ENCODE peak calls at places on chromosome 22, in ten cellular contexts. One of them, this sample, is unnamed.

GRCh38 chr22:19848298-19849224 is 6.1 kb downstream of the GNB1L start:
- DNase-seq in AG09309: no peak
- DNase-seq in thoracic aorta: no peak
- DNase-seq in T-helper 9 cell: no peak
- DNase-seq in adipocyte: no peak
- DNase-seq in caudate nucleus: no peak
- DNase-seq in kidney glomerular epithelial cell: peak; percentile 11
- DNase-seq in amniotic stem cell: no peak
- DNase-seq in trophoblast cell: peak; percentile 78
- DNase-seq in activated B cell treated with CpG ODN at 0.5 μM for 24 hours: no peak
- DNase-seq in this sample: peak; percentile 84

GRCh38 chr22:19932367-19933206 is 9.0 kb upstream of the COMT start:
- DNase-seq in caudate nucleus: no peak
- DNase-seq in activated B cell treated with CpG ODN at 0.5 μM for 24 hours: no peak
- DNase-seq in thoracic aorta: no peak
- DNase-seq in T-helper 9 cell: no peak
- DNase-seq in kidney glomerular epithelial cell: no peak
- DNase-seq in amniotic stem cell: no peak
- DNase-seq in adipocyte: no peak
- DNase-seq in trophoblast cell: no peak
- DNase-seq in AG09309: no peak
- DNase-seq in this sample: no peak

GRCh38 chr22:23152238-23153114 is 7.2 kb downstream of the RAB36 start:
- DNase-seq in AG09309: no peak
- DNase-seq in caudate nucleus: no peak
- DNase-seq in activated B cell treated with CpG ODN at 0.5 μM for 24 hours: peak; percentile 30
- DNase-seq in thoracic aorta: no peak
- DNase-seq in T-helper 9 cell: no peak
- DNase-seq in kidney glomerular epithelial cell: no peak
- DNase-seq in trophoblast cell: no peak
- DNase-seq in adipocyte: no peak
- DNase-seq in amniotic stem cell: no peak
- DNase-seq in this sample: no peak

GRCh38 chr22:47630741-47631534 is 868.5 kb downstream of the TBC1D22A start:
- DNase-seq in T-helper 9 cell: no peak
- DNase-seq in adipocyte: no peak
- DNase-seq in thoracic aorta: no peak
- DNase-seq in trophoblast cell: no peak
- DNase-seq in activated B cell treated with CpG ODN at 0.5 μM for 24 hours: no peak
- DNase-seq in kidney glomerular epithelial cell: no peak
- DNase-seq in AG09309: no peak
- DNase-seq in amniotic stem cell: no peak
- DNase-seq in caudate nucleus: no peak
- DNase-seq in this sample: no peak

GRCh38 chr22:49929553-49929979 is 11.1 kb downstream of the CRELD2 start:
- DNase-seq in kidney glomerular epithelial cell: peak; percentile 0
- DNase-seq in caudate nucleus: no peak
- DNase-seq in AG09309: no peak
- DNase-seq in adipocyte: peak; percentile 77
- DNase-seq in activated B cell treated with CpG ODN at 0.5 μM for 24 hours: peak; percentile 95
- DNase-seq in T-helper 9 cell: peak; percentile 80
- DNase-seq in trophoblast cell: peak; percentile 37
- DNase-seq in amniotic stem cell: no peak
- DNase-seq in thoracic aorta: no peak
- DNase-seq in this sample: peak; percentile 48

GRCh38 chr22:41976070-41976901 is 7.0 kb downstream of the SEPTIN3 start:
- DNase-seq in kidney glomerular epithelial cell: no peak
- DNase-seq in thoracic aorta: no peak
- DNase-seq in amniotic stem cell: no peak
- DNase-seq in AG09309: no peak
- DNase-seq in activated B cell treated with CpG ODN at 0.5 μM for 24 hours: peak; percentile 60
- DNase-seq in adipocyte: peak; percentile 67
- DNase-seq in trophoblast cell: no peak
- DNase-seq in caudate nucleus: peak; percentile 20
- DNase-seq in T-helper 9 cell: peak; percentile 37
- DNase-seq in this sample: no peak

GRCh38 chr22:50249382-50250248 is 1.4 kb downstream of the HDAC10 start:
- DNase-seq in trophoblast cell: no peak
- DNase-seq in adipocyte: no peak
- DNase-seq in amniotic stem cell: no peak
- DNase-seq in AG09309: no peak
- DNase-seq in T-helper 9 cell: no peak
- DNase-seq in caudate nucleus: no peak
- DNase-seq in activated B cell treated with CpG ODN at 0.5 μM for 24 hours: no peak
- DNase-seq in kidney glomerular epithelial cell: no peak
- DNase-seq in thoracic aorta: no peak
- DNase-seq in this sample: no peak

GRCh38 chr22:23281406-23282088 is 101.2 kb downstream of the BCR start:
- DNase-seq in caudate nucleus: peak; percentile 72
- DNase-seq in amniotic stem cell: no peak
- DNase-seq in AG09309: peak; percentile 23
- DNase-seq in trophoblast cell: peak; percentile 60
- DNase-seq in kidney glomerular epithelial cell: peak; percentile 72
- DNase-seq in thoracic aorta: peak; percentile 69
- DNase-seq in T-helper 9 cell: peak; percentile 79
- DNase-seq in adipocyte: peak; percentile 86
- DNase-seq in activated B cell treated with CpG ODN at 0.5 μM for 24 hours: peak; percentile 78
- DNase-seq in this sample: peak; percentile 83

GRCh38 chr22:27435839-27436581 is 365.5 kb downstream of the MN1 start:
- DNase-seq in AG09309: no peak
- DNase-seq in activated B cell treated with CpG ODN at 0.5 μM for 24 hours: no peak
- DNase-seq in kidney glomerular epithelial cell: no peak
- DNase-seq in caudate nucleus: no peak
- DNase-seq in trophoblast cell: no peak
- DNase-seq in thoracic aorta: no peak
- DNase-seq in adipocyte: peak; percentile 57
- DNase-seq in amniotic stem cell: no peak
- DNase-seq in T-helper 9 cell: no peak
- DNase-seq in this sample: no peak

GRCh38 chr22:39466228-39467006 is 9.6 kb downstream of the MGAT3 start:
- DNase-seq in AG09309: no peak
- DNase-seq in caudate nucleus: no peak
- DNase-seq in adipocyte: no peak
- DNase-seq in activated B cell treated with CpG ODN at 0.5 μM for 24 hours: no peak
- DNase-seq in trophoblast cell: peak; percentile 96
- DNase-seq in kidney glomerular epithelial cell: no peak
- DNase-seq in T-helper 9 cell: no peak
- DNase-seq in thoracic aorta: no peak
- DNase-seq in amniotic stem cell: no peak
- DNase-seq in this sample: no peak

GRCh38 chr22:27632451-27633295 is 168.9 kb downstream of the MN1 start:
- DNase-seq in adipocyte: no peak
- DNase-seq in AG09309: no peak
- DNase-seq in trophoblast cell: no peak
- DNase-seq in caudate nucleus: no peak
- DNase-seq in T-helper 9 cell: no peak
- DNase-seq in kidney glomerular epithelial cell: peak; percentile 1
- DNase-seq in activated B cell treated with CpG ODN at 0.5 μM for 24 hours: no peak
- DNase-seq in thoracic aorta: no peak
- DNase-seq in amniotic stem cell: no peak
- DNase-seq in this sample: peak; percentile 37

GRCh38 chr22:43707650-43708049 is 104.5 kb downstream of the EFCAB6 start:
- DNase-seq in T-helper 9 cell: no peak
- DNase-seq in amniotic stem cell: no peak
- DNase-seq in caudate nucleus: no peak
- DNase-seq in trophoblast cell: no peak
- DNase-seq in adipocyte: peak; percentile 7
- DNase-seq in thoracic aorta: no peak
- DNase-seq in kidney glomerular epithelial cell: no peak
- DNase-seq in activated B cell treated with CpG ODN at 0.5 μM for 24 hours: no peak
- DNase-seq in AG09309: no peak
- DNase-seq in this sample: peak; percentile 10

This sample was measured in kidney tubule cell.